ENCODE peak calls at places on chromosomes 3 and 15, in ten cellular contexts. One of them, this sample, is unnamed.

GRCh38 chr3:5035692-5036535 is 56.7 kb downstream of the BHLHE40 start:
- DNase-seq in globus pallidus: no peak
- DNase-seq in T follicular helper cell: no peak
- DNase-seq in naive B cell: peak; percentile 36
- DNase-seq in RWPE2: no peak
- DNase-seq in head of caudate nucleus: no peak
- DNase-seq in GOT3: no peak
- DNase-seq in left ventricle myocardium inferior: no peak
- DNase-seq in skeletal muscle cell: no peak
- DNase-seq in stimulated activated CD8-positive, alpha-beta memory T cell treated with anti-CD3 and anti-CD28 coated beads, Interleukin-15, amount 100 ng/mL, for 24 hours: no peak
- DNase-seq in this sample: no peak

GRCh38 chr15:74365619-74366445 is 1.6 kb downstream of the CYP11A1 start:
- DNase-seq in globus pallidus: no peak
- DNase-seq in T follicular helper cell: no peak
- DNase-seq in naive B cell: no peak
- DNase-seq in RWPE2: no peak
- DNase-seq in head of caudate nucleus: no peak
- DNase-seq in GOT3: peak; percentile 19
- DNase-seq in left ventricle myocardium inferior: peak; percentile 48
- DNase-seq in skeletal muscle cell: no peak
- DNase-seq in stimulated activated CD8-positive, alpha-beta memory T cell treated with anti-CD3 and anti-CD28 coated beads, Interleukin-15, amount 100 ng/mL, for 24 hours: no peak
- DNase-seq in this sample: peak; percentile 63

GRCh38 chr3:141262306-141262705 is 30.7 kb downstream of the PXYLP1 start:
- DNase-seq in globus pallidus: no peak
- DNase-seq in T follicular helper cell: no peak
- DNase-seq in naive B cell: no peak
- DNase-seq in RWPE2: no peak
- DNase-seq in head of caudate nucleus: no peak
- DNase-seq in GOT3: no peak
- DNase-seq in left ventricle myocardium inferior: no peak
- DNase-seq in skeletal muscle cell: no peak
- DNase-seq in stimulated activated CD8-positive, alpha-beta memory T cell treated with anti-CD3 and anti-CD28 coated beads, Interleukin-15, amount 100 ng/mL, for 24 hours: no peak
- DNase-seq in this sample: no peak

GRCh38 chr3:14254812-14255702 is 76.4 kb downstream of the LSM3 start:
- DNase-seq in globus pallidus: no peak
- DNase-seq in T follicular helper cell: no peak
- DNase-seq in naive B cell: no peak
- DNase-seq in RWPE2: no peak
- DNase-seq in head of caudate nucleus: no peak
- DNase-seq in GOT3: no peak
- DNase-seq in left ventricle myocardium inferior: no peak
- DNase-seq in skeletal muscle cell: no peak
- DNase-seq in stimulated activated CD8-positive, alpha-beta memory T cell treated with anti-CD3 and anti-CD28 coated beads, Interleukin-15, amount 100 ng/mL, for 24 hours: no peak
- DNase-seq in this sample: no peak

GRCh38 chr15:44501768-44502366 is 35.1 kb upstream of the EIF3J start:
- DNase-seq in globus pallidus: peak; percentile 63
- DNase-seq in T follicular helper cell: no peak
- DNase-seq in naive B cell: peak; percentile 16
- DNase-seq in RWPE2: no peak
- DNase-seq in head of caudate nucleus: no peak
- DNase-seq in GOT3: no peak
- DNase-seq in left ventricle myocardium inferior: no peak
- DNase-seq in skeletal muscle cell: peak; percentile 4
- DNase-seq in stimulated activated CD8-positive, alpha-beta memory T cell treated with anti-CD3 and anti-CD28 coated beads, Interleukin-15, amount 100 ng/mL, for 24 hours: no peak
- DNase-seq in this sample: no peak

GRCh38 chr15:90386221-90386620 is 1.8 kb upstream of the IQGAP1 start:
- DNase-seq in globus pallidus: no peak
- DNase-seq in T follicular helper cell: no peak
- DNase-seq in naive B cell: no peak
- DNase-seq in RWPE2: no peak
- DNase-seq in head of caudate nucleus: no peak
- DNase-seq in GOT3: no peak
- DNase-seq in left ventricle myocardium inferior: no peak
- DNase-seq in skeletal muscle cell: no peak
- DNase-seq in stimulated activated CD8-positive, alpha-beta memory T cell treated with anti-CD3 and anti-CD28 coated beads, Interleukin-15, amount 100 ng/mL, for 24 hours: no peak
- DNase-seq in this sample: no peak

GRCh38 chr15:25545017-25545416 is 106.2 kb upstream of the UBE3A start:
- DNase-seq in globus pallidus: no peak
- DNase-seq in T follicular helper cell: no peak
- DNase-seq in naive B cell: no peak
- DNase-seq in RWPE2: no peak
- DNase-seq in head of caudate nucleus: peak; percentile 45
- DNase-seq in GOT3: no peak
- DNase-seq in left ventricle myocardium inferior: no peak
- DNase-seq in skeletal muscle cell: peak; percentile 21
- DNase-seq in stimulated activated CD8-positive, alpha-beta memory T cell treated with anti-CD3 and anti-CD28 coated beads, Interleukin-15, amount 100 ng/mL, for 24 hours: no peak
- DNase-seq in this sample: no peak

GRCh38 chr3:160735801-160736200 is 20.2 kb upstream of the PPM1L start:
- DNase-seq in globus pallidus: no peak
- DNase-seq in T follicular helper cell: no peak
- DNase-seq in naive B cell: no peak
- DNase-seq in RWPE2: no peak
- DNase-seq in head of caudate nucleus: no peak
- DNase-seq in GOT3: no peak
- DNase-seq in left ventricle myocardium inferior: no peak
- DNase-seq in skeletal muscle cell: no peak
- DNase-seq in stimulated activated CD8-positive, alpha-beta memory T cell treated with anti-CD3 and anti-CD28 coated beads, Interleukin-15, amount 100 ng/mL, for 24 hours: no peak
- DNase-seq in this sample: no peak

GRCh38 chr3:50588759-50589433 is 19.6 kb downstream of the HEMK1 start:
- DNase-seq in globus pallidus: no peak
- DNase-seq in T follicular helper cell: no peak
- DNase-seq in naive B cell: no peak
- DNase-seq in RWPE2: no peak
- DNase-seq in head of caudate nucleus: no peak
- DNase-seq in GOT3: no peak
- DNase-seq in left ventricle myocardium inferior: no peak
- DNase-seq in skeletal muscle cell: no peak
- DNase-seq in stimulated activated CD8-positive, alpha-beta memory T cell treated with anti-CD3 and anti-CD28 coated beads, Interleukin-15, amount 100 ng/mL, for 24 hours: no peak
- DNase-seq in this sample: no peak

GRCh38 chr3:149258298-149258697 is 36.7 kb upstream of the CP start:
- DNase-seq in globus pallidus: no peak
- DNase-seq in T follicular helper cell: no peak
- DNase-seq in naive B cell: no peak
- DNase-seq in RWPE2: no peak
- DNase-seq in head of caudate nucleus: no peak
- DNase-seq in GOT3: no peak
- DNase-seq in left ventricle myocardium inferior: peak; percentile 33
- DNase-seq in skeletal muscle cell: no peak
- DNase-seq in stimulated activated CD8-positive, alpha-beta memory T cell treated with anti-CD3 and anti-CD28 coated beads, Interleukin-15, amount 100 ng/mL, for 24 hours: no peak
- DNase-seq in this sample: peak; percentile 34

GRCh38 chr3:177771780-177772179 is 574.5 kb upstream of the TBL1XR1 start:
- DNase-seq in globus pallidus: no peak
- DNase-seq in T follicular helper cell: no peak
- DNase-seq in naive B cell: no peak
- DNase-seq in RWPE2: no peak
- DNase-seq in head of caudate nucleus: no peak
- DNase-seq in GOT3: no peak
- DNase-seq in left ventricle myocardium inferior: no peak
- DNase-seq in skeletal muscle cell: no peak
- DNase-seq in stimulated activated CD8-positive, alpha-beta memory T cell treated with anti-CD3 and anti-CD28 coated beads, Interleukin-15, amount 100 ng/mL, for 24 hours: no peak
- DNase-seq in this sample: no peak

GRCh38 chr15:70259030-70259424 is 161.3 kb upstream of the TLE3 start:
- DNase-seq in globus pallidus: peak; percentile 42
- DNase-seq in T follicular helper cell: peak; percentile 56
- DNase-seq in naive B cell: peak; percentile 44
- DNase-seq in RWPE2: no peak
- DNase-seq in head of caudate nucleus: peak; percentile 70
- DNase-seq in GOT3: no peak
- DNase-seq in left ventricle myocardium inferior: peak; percentile 60
- DNase-seq in skeletal muscle cell: peak; percentile 50
- DNase-seq in stimulated activated CD8-positive, alpha-beta memory T cell treated with anti-CD3 and anti-CD28 coated beads, Interleukin-15, amount 100 ng/mL, for 24 hours: no peak
- DNase-seq in this sample: peak; percentile 76

GRCh38 chr15:94259121-94259776 is 27.9 kb downstream of the MCTP2 start:
- DNase-seq in globus pallidus: no peak
- DNase-seq in T follicular helper cell: no peak
- DNase-seq in naive B cell: no peak
- DNase-seq in RWPE2: no peak
- DNase-seq in head of caudate nucleus: no peak
- DNase-seq in GOT3: no peak
- DNase-seq in left ventricle myocardium inferior: no peak
- DNase-seq in skeletal muscle cell: no peak
- DNase-seq in stimulated activated CD8-positive, alpha-beta memory T cell treated with anti-CD3 and anti-CD28 coated beads, Interleukin-15, amount 100 ng/mL, for 24 hours: no peak
- DNase-seq in this sample: no peak

GRCh38 chr15:77035999-77036471 is 34.9 kb downstream of the TSPAN3 start:
- DNase-seq in globus pallidus: no peak
- DNase-seq in T follicular helper cell: no peak
- DNase-seq in naive B cell: no peak
- DNase-seq in RWPE2: peak; percentile 65
- DNase-seq in head of caudate nucleus: no peak
- DNase-seq in GOT3: no peak
- DNase-seq in left ventricle myocardium inferior: no peak
- DNase-seq in skeletal muscle cell: no peak
- DNase-seq in stimulated activated CD8-positive, alpha-beta memory T cell treated with anti-CD3 and anti-CD28 coated beads, Interleukin-15, amount 100 ng/mL, for 24 hours: no peak
- DNase-seq in this sample: no peak

GRCh38 chr15:23574742-23575141 is 9.3 kb downstream of the MKRN3 start:
- DNase-seq in globus pallidus: no peak
- DNase-seq in T follicular helper cell: no peak
- DNase-seq in naive B cell: no peak
- DNase-seq in RWPE2: no peak
- DNase-seq in head of caudate nucleus: no peak
- DNase-seq in GOT3: no peak
- DNase-seq in left ventricle myocardium inferior: no peak
- DNase-seq in skeletal muscle cell: no peak
- DNase-seq in stimulated activated CD8-positive, alpha-beta memory T cell treated with anti-CD3 and anti-CD28 coated beads, Interleukin-15, amount 100 ng/mL, for 24 hours: no peak
- DNase-seq in this sample: no peak

GRCh38 chr3:197749315-197749600 is 425 bp upstream of the FYTTD1 start:
- DNase-seq in globus pallidus: no peak
- DNase-seq in T follicular helper cell: peak; percentile 73
- DNase-seq in naive B cell: no peak
- DNase-seq in RWPE2: no peak
- DNase-seq in head of caudate nucleus: no peak
- DNase-seq in GOT3: no peak
- DNase-seq in left ventricle myocardium inferior: no peak
- DNase-seq in skeletal muscle cell: peak; percentile 34
- DNase-seq in stimulated activated CD8-positive, alpha-beta memory T cell treated with anti-CD3 and anti-CD28 coated beads, Interleukin-15, amount 100 ng/mL, for 24 hours: peak; percentile 13
- DNase-seq in this sample: no peak

GRCh38 chr15:25811481-25811906 is 51.6 kb downstream of the ATP10A start:
- DNase-seq in globus pallidus: no peak
- DNase-seq in T follicular helper cell: no peak
- DNase-seq in naive B cell: no peak
- DNase-seq in RWPE2: no peak
- DNase-seq in head of caudate nucleus: no peak
- DNase-seq in GOT3: no peak
- DNase-seq in left ventricle myocardium inferior: no peak
- DNase-seq in skeletal muscle cell: no peak
- DNase-seq in stimulated activated CD8-positive, alpha-beta memory T cell treated with anti-CD3 and anti-CD28 coated beads, Interleukin-15, amount 100 ng/mL, for 24 hours: no peak
- DNase-seq in this sample: no peak

GRCh38 chr15:89179966-89180875 is 41.2 kb downstream of the RLBP1 start:
- DNase-seq in globus pallidus: no peak
- DNase-seq in T follicular helper cell: no peak
- DNase-seq in naive B cell: no peak
- DNase-seq in RWPE2: no peak
- DNase-seq in head of caudate nucleus: no peak
- DNase-seq in GOT3: no peak
- DNase-seq in left ventricle myocardium inferior: no peak
- DNase-seq in skeletal muscle cell: no peak
- DNase-seq in stimulated activated CD8-positive, alpha-beta memory T cell treated with anti-CD3 and anti-CD28 coated beads, Interleukin-15, amount 100 ng/mL, for 24 hours: no peak
- DNase-seq in this sample: no peak

GRCh38 chr3:79844176-79844575 is 76.4 kb upstream of the ROBO1 start:
- DNase-seq in globus pallidus: no peak
- DNase-seq in T follicular helper cell: no peak
- DNase-seq in naive B cell: no peak
- DNase-seq in RWPE2: no peak
- DNase-seq in head of caudate nucleus: no peak
- DNase-seq in GOT3: no peak
- DNase-seq in left ventricle myocardium inferior: no peak
- DNase-seq in skeletal muscle cell: no peak
- DNase-seq in stimulated activated CD8-positive, alpha-beta memory T cell treated with anti-CD3 and anti-CD28 coated beads, Interleukin-15, amount 100 ng/mL, for 24 hours: no peak
- DNase-seq in this sample: no peak

GRCh38 chr3:128619146-128619890 is 31.3 kb downstream of the RPN1 start:
- DNase-seq in globus pallidus: no peak
- DNase-seq in T follicular helper cell: no peak
- DNase-seq in naive B cell: no peak
- DNase-seq in RWPE2: no peak
- DNase-seq in head of caudate nucleus: no peak
- DNase-seq in GOT3: no peak
- DNase-seq in left ventricle myocardium inferior: no peak
- DNase-seq in skeletal muscle cell: peak; percentile 89
- DNase-seq in stimulated activated CD8-positive, alpha-beta memory T cell treated with anti-CD3 and anti-CD28 coated beads, Interleukin-15, amount 100 ng/mL, for 24 hours: no peak
- DNase-seq in this sample: no peak

GRCh38 chr15:99176757-99177156 is 71.9 kb downstream of the SYNM start:
- DNase-seq in globus pallidus: no peak
- DNase-seq in T follicular helper cell: no peak
- DNase-seq in naive B cell: no peak
- DNase-seq in RWPE2: no peak
- DNase-seq in head of caudate nucleus: no peak
- DNase-seq in GOT3: no peak
- DNase-seq in left ventricle myocardium inferior: no peak
- DNase-seq in skeletal muscle cell: no peak
- DNase-seq in stimulated activated CD8-positive, alpha-beta memory T cell treated with anti-CD3 and anti-CD28 coated beads, Interleukin-15, amount 100 ng/mL, for 24 hours: no peak
- DNase-seq in this sample: no peak

GRCh38 chr3:18556001-18556408 is 130.9 kb upstream of the SATB1 start:
- DNase-seq in globus pallidus: no peak
- DNase-seq in T follicular helper cell: no peak
- DNase-seq in naive B cell: no peak
- DNase-seq in RWPE2: no peak
- DNase-seq in head of caudate nucleus: no peak
- DNase-seq in GOT3: no peak
- DNase-seq in left ventricle myocardium inferior: no peak
- DNase-seq in skeletal muscle cell: no peak
- DNase-seq in stimulated activated CD8-positive, alpha-beta memory T cell treated with anti-CD3 and anti-CD28 coated beads, Interleukin-15, amount 100 ng/mL, for 24 hours: no peak
- DNase-seq in this sample: no peak

GRCh38 chr15:41417418-41417811 is 520 bp downstream of the RTF1 start:
- DNase-seq in globus pallidus: no peak
- DNase-seq in T follicular helper cell: no peak
- DNase-seq in naive B cell: no peak
- DNase-seq in RWPE2: peak; percentile 73
- DNase-seq in head of caudate nucleus: peak; percentile 48
- DNase-seq in GOT3: no peak
- DNase-seq in left ventricle myocardium inferior: peak; percentile 32
- DNase-seq in skeletal muscle cell: no peak
- DNase-seq in stimulated activated CD8-positive, alpha-beta memory T cell treated with anti-CD3 and anti-CD28 coated beads, Interleukin-15, amount 100 ng/mL, for 24 hours: peak; percentile 16
- DNase-seq in this sample: peak; percentile 50

This sample was measured in left cardiac atrium.